ENCODE peak calls at places on chromosomes 16 and 17, in five cellular contexts. I, Y, B, S and D are unnamed samples.

GRCh38 chr17:17606416-17607000 is 15.0 kb upstream of the PEMT start:
- DNase-seq in I (peak; percentile 65), Y (no peak), B (no peak), S (no peak), D (no peak)

GRCh38 chr16:75072239-75072947 is 44.2 kb downstream of the LDHD start:
- DNase-seq in I (no peak), Y (no peak), B (no peak), S (no peak), D (no peak)

GRCh38 chr17:45310380-45311324 is 6.2 kb downstream of the MAP3K14 start:
- DNase-seq in I (no peak), Y (no peak), B (no peak), S (no peak), D (no peak)

GRCh38 chr16:58753711-58754134 is 19.6 kb upstream of the GOT2 start:
- DNase-seq in I (no peak), Y (no peak), B (no peak), S (no peak), D (no peak)

GRCh38 chr16:81680444-81681263 is 98.4 kb upstream of the PLCG2 start:
- DNase-seq in I (no peak), Y (no peak), B (no peak), S (no peak), D (no peak)

GRCh38 chr16:83404261-83404660 is 403.5 kb upstream of the HSBP1 start:
- DNase-seq in I (no peak), Y (no peak), B (no peak), S (no peak), D (no peak)

GRCh38 chr17:9979463-9979995 is 74.5 kb upstream of the RCVRN start:
- DNase-seq in I (no peak), Y (no peak), B (no peak), S (no peak), D (no peak)

GRCh38 chr17:27860971-27861669 is 32.0 kb downstream of the LYRM9 start:
- DNase-seq in I (no peak), Y (no peak), B (no peak), S (no peak), D (no peak)

GRCh38 chr17:69451416-69452394 is 37.2 kb downstream of the MAP2K6 start:
- DNase-seq in I (no peak), Y (no peak), B (no peak), S (no peak), D (peak; percentile 17)

GRCh38 chr16:31189412-31189778 is 9.5 kb downstream of the FUS start:
- DNase-seq in I (peak; percentile 4), Y (no peak), B (no peak), S (no peak), D (no peak)
- TF ChIP-seq TAF1 in I (no peak), Y (no peak), B (no peak), S (no peak), D (no peak)

DNA sequence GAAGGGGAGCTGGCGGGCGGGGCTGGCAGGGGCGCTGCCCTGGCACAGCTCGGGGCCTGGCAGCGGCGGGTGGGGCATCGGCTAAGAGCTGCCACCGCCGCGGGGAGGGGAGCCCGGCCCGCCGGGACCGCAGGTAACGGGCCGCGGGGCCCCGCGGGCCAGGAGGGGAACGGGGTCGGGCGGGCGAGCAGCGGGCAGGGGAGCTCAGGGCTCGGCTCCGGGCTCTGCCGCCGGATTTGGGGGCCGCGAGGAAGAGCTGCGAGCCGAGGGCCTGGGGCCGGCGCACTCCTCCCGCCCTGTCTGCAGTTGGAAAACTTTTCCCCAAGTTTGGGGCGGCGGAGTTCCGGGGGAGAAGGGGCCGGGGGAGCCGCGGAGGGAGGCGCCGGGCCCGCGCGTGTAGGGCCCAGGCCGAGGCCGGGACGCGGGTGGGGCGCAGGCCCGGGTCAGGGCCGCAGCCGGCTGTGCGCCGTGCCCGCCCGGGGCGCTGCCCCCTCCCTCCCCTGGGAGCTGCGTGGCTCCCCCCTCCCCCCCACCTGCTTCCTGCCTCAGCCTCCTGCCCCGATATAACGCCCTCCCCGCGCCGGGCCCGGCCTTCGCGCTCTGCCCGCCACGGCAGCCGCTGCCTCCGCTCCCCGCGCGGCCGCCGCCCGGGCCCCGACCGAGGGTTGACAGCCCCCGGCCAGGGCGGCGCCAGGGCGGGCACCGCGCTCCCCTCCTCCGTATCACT is 754 bp downstream of the HIC1 start:
- DNase-seq in I (no peak), Y (no peak), B (no peak), S (peak; percentile 62), D (peak; percentile 66)
- TF ChIP-seq POLR2A in I (no peak), Y (peak; percentile 33), B (no peak), S (no peak), D (peak; percentile 52)

GRCh38 chr17:56737741-56738161 is 96.0 kb downstream of the C17orf67 start:
- DNase-seq in I (no peak), Y (no peak), B (no peak), S (no peak), D (no peak)
- TF ChIP-seq TAF1 in I (no peak), Y (no peak), B (no peak), S (no peak), D (no peak)

DNA sequence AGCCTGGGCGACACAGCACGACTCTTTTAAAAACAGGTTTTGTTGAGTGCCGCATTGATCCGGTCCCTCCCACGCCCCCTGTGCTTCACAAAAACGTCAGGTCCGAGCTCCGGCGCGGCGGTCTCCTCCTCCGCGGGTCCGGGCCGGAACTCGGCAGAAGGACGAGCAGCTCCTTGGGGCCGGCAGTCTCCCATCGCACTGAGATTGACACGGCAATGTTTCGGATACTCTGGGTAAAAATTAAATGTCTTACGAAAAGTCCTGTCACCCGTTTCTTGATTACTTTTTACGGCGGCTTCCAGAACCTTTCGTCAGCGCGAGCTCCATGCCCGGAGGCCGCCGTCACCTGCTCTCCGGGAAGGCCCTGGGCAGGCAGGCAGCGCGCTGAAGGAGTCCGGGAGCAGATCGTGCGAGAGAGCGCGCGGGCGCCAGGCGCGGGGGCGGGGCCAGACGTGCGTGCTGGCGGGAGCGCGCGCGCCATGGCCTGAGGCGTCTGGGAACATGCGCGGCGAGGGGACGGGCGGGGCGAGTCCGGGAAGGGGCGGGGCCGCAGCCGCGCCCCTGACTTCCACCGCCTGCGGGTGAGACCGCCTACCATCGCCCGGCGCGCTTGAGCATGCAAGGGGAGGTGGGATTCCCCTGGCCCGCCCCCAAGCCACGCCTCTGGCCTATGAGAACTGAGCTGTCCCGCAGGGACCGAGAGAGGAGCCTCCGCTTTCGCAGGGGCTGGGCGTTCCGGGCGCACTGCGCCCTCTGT is 11.7 kb upstream of the SRL start:
- DNase-seq in I (peak; percentile 97), Y (peak; percentile 88), B (peak; percentile 98), S (peak; percentile 98), D (peak; percentile 98)
- TF ChIP-seq POLR2A in I (peak; percentile 96), Y (peak; percentile 95), B (peak; percentile 70), S (peak; percentile 68), D (peak; percentile 91)